ENCODE peak calls at places on chromosomes 7 and 10, in nine cellular contexts. H is left ventricle myocardium inferior; T is B cell; U is OCI-LY7; E is DMS79; L is germinal center; J is kidney glomerular epithelial cell; O is EL; P is activated CD4-positive, alpha-beta T cell treated with anti-CD3 and anti-CD28 coated beads, Interleukin-2, amount 10 ng/mL, durations not matched to agents 7 days and 5 days. D is an unnamed sample.

GRCh38 chr10:59336632-59337031 is 25.7 kb downstream of the FAM13C start:
- DNase-seq in P (no peak), L (no peak), T (no peak), E (no peak), H (no peak), J (no peak), U (no peak), O (peak), D (no peak)

GRCh38 chr10:113626809-113627370 is 37.0 kb downstream of the NRAP start:
- DNase-seq in P (no peak), O (no peak), J (no peak), L (no peak), U (no peak), H (no peak), T (no peak), E (no peak), D (no peak)

GRCh38 chr10:123974406-123974805 is 82.8 kb upstream of the CPXM2 start:
- DNase-seq in T (no peak), E (no peak), J (no peak), P (no peak), H (no peak), O (peak), U (peak), L (no peak), D (no peak)

GRCh38 chr10:4234661-4235060 is 449.7 kb upstream of the KLF6 start:
- DNase-seq in L (no peak), H (no peak), P (peak), J (no peak), E (no peak), O (no peak), T (no peak), U (peak), D (no peak)

GRCh38 chr7:103915958-103916357 is 73.5 kb downstream of the RELN start:
- DNase-seq in T (no peak), O (peak), H (no peak), E (no peak), J (no peak), L (no peak), P (no peak), U (no peak), D (no peak)

GRCh38 chr7:1694981-1695511 is 25.0 kb downstream of the ELFN1 start:
- DNase-seq in U (no peak), O (no peak), H (peak), L (no peak), P (no peak), J (no peak), T (no peak), E (no peak), D (no peak)

GRCh38 chr10:68235111-68235510 is 3.2 kb upstream of the ATOH7 start:
- DNase-seq in L (no peak), J (no peak), T (no peak), E (no peak), O (no peak), H (no peak), P (no peak), U (no peak), D (no peak)

GRCh38 chr7:87506243-87507180 is 31.0 kb upstream of the ABCB4 start:
- DNase-seq in H (no peak), T (no peak), U (no peak), P (no peak), O (peak), J (peak), L (no peak), E (no peak), D (no peak)

GRCh38 chr7:116569737-116570136 is 44.9 kb downstream of the CAV1 start:
- DNase-seq in E (no peak), T (no peak), L (no peak), P (no peak), H (no peak), U (no peak), J (peak), O (peak), D (no peak)

GRCh38 chr10:109886788-109887155 is 36.5 kb downstream of the XPNPEP1 start:
- DNase-seq in J (no peak), O (no peak), U (no peak), E (no peak), P (no peak), T (no peak), L (no peak), H (no peak), D (no peak)

GRCh38 chr7:127702938-127703337 is 50.9 kb downstream of the SND1 start:
- DNase-seq in U (no peak), L (no peak), H (no peak), J (no peak), O (no peak), T (no peak), E (no peak), P (no peak), D (no peak)

GRCh38 chr7:90579181-90579688 is 16.9 kb upstream of the CDK14 start:
- DNase-seq in U (no peak), J (peak), O (peak), P (no peak), L (no peak), T (no peak), E (no peak), H (no peak), D (no peak)

GRCh38 chr10:131822013-131822693 is 78.7 kb upstream of the PPP2R2D start:
- DNase-seq in E (no peak), T (no peak), L (no peak), H (no peak), O (no peak), U (no peak), P (no peak), J (no peak), D (no peak)

GRCh38 chr7:333399-333776 is 43.4 kb downstream of the FOXL3 start:
- DNase-seq in P (no peak), E (no peak), J (no peak), H (peak), O (peak), T (no peak), L (no peak), U (no peak), D (no peak)